ENCODE peak calls at places on chromosomes 11 and 22, in seven cellular contexts. G is adipocyte, U is adrenal gland, J is H9, B is MM.1S, D is GM23248, I is psoas muscle. V is an unnamed sample. For H3K4me1 and H3K27me3, the result is how much of the 10 kb centered on the place peaks cover.

GRCh38 chr22:38694945-38695344 is 5.8 kb downstream of the JOSD1 start:
- DNase-seq in B (no peak), U (no peak), J (no peak), D (peak), G (no peak), I (no peak), V (no peak)

GRCh38 chr11:60927600-60927999 is 3.3 kb downstream of the TMEM132A start:
- DNase-seq in D (no peak), B (no peak), U (no peak), I (no peak), G (no peak), J (no peak), V (peak)

GRCh38 chr22:44409211-44409648 is 88.8 kb downstream of the RTL6 start:
- DNase-seq in I (no peak), B (no peak), U (no peak), J (no peak), D (no peak), G (no peak), V (no peak)

GRCh38 chr11:95373241-95373640 is 142.2 kb upstream of the SESN3 start:
- DNase-seq in G (no peak), D (no peak), U (no peak), J (no peak), I (no peak), B (no peak), V (no peak)

GRCh38 chr11:7759010-7759409 is 37.7 kb downstream of the OR5P2 start:
- DNase-seq in G (no peak), I (no peak), D (no peak), B (no peak), J (no peak), U (no peak), V (no peak)

GRCh38 chr11:2367266-2368160 is 9.6 kb upstream of the CD81 start:
- DNase-seq in D (no peak), G (no peak), B (no peak), U (no peak), J (no peak), I (peak), V (no peak)

GRCh38 chr11:13831707-13832106 is 130.8 kb upstream of the SPON1 start:
- DNase-seq in G (no peak), B (no peak), I (no peak), D (no peak), U (no peak), J (no peak), V (peak)

GRCh38 chr11:131851951-131852350 is 481.5 kb downstream of the NTM start:
- DNase-seq in D (no peak), B (no peak), J (no peak), G (no peak), U (no peak), I (no peak), V (no peak)

GRCh38 chr22:47797546-47797945 is 1035.1 kb downstream of the TBC1D22A start:
- DNase-seq in B (no peak), J (no peak), G (no peak), I (no peak), U (no peak), D (no peak), V (no peak)

GRCh38 chr11:47305734-47306483 is 36.0 kb downstream of the MADD start:
- DNase-seq in I (peak), G (peak), D (no peak), B (no peak), J (no peak), U (no peak), V (peak)

GRCh38 chr11:115848080-115848479 is 343.9 kb upstream of the CADM1 start:
- DNase-seq in D (no peak), J (no peak), U (no peak), G (no peak), I (no peak), B (no peak), V (no peak)

GRCh38 chr11:11786771-11787170 is 55.0 kb upstream of the USP47 start:
- DNase-seq in U (no peak), B (peak), D (peak), I (no peak), G (peak), J (no peak), V (no peak)

GRCh38 chr22:23106906-23107367 is 34.9 kb downstream of the RSPH14 start:
- DNase-seq in D (no peak), B (no peak), G (no peak), U (no peak), J (no peak), I (no peak), V (peak)

GRCh38 chr11:12075291-12075690 is 35.1 kb upstream of the MICAL2 start:
- DNase-seq in D (no peak), I (no peak), B (no peak), G (no peak), J (no peak), U (no peak), V (no peak)

GRCh38 chr22:45602004-45602733 is 69.5 kb upstream of the ATXN10 start:
- DNase-seq in U (no peak), G (no peak), J (peak), D (no peak), B (no peak), I (no peak), V (no peak)

GRCh38 chr11:73381589-73381988 is 5.4 kb downstream of the RELT start:
- DNase-seq in G (no peak), I (peak), J (no peak), U (no peak), B (no peak), D (no peak), V (no peak)

GRCh38 chr11:10488581-10489443 is 33.7 kb downstream of the AMPD3 start:
- DNase-seq in B (peak), U (peak), D (no peak), G (no peak), J (peak), I (peak), V (peak)

GRCh38 chr11:131762346-131763110 is 392.1 kb downstream of the NTM start:
- DNase-seq in U (no peak), D (no peak), J (no peak), G (no peak), B (no peak), I (no peak), V (no peak)

GRCh38 chr22:30299322-30299721 is 10.0 kb upstream of the CASTOR1 start:
- DNase-seq in U (no peak), I (no peak), G (no peak), B (no peak), D (no peak), J (no peak), V (no peak)

GRCh38 chr11:60959445-60959844 is 7.5 kb upstream of the SLC15A3 start:
- DNase-seq in J (no peak), U (no peak), D (no peak), I (no peak), B (no peak), G (peak), V (no peak)

GRCh38 chr11:68659158-68659921 is 25.0 kb upstream of the GAL start:
- DNase-seq in G (peak), U (peak), I (peak), B (no peak), D (peak), J (peak), V (peak)

GRCh38 chr22:17970205-17970708 is 54.1 kb downstream of the MICAL3 start:
- DNase-seq in J (no peak), B (no peak), D (no peak), I (no peak), U (peak), G (peak), V (no peak)

GRCh38 chr11:119340335-119341221 is at the start of gene C1QTNF5:
- DNase-seq in U (peak), D (peak), I (peak), B (no peak), J (peak), G (peak), V (peak)

GRCh38 chr11:68825603-68826002 is 16.1 kb downstream of the CPT1A start:
- DNase-seq in G (no peak), I (no peak), B (peak), J (peak), D (no peak), U (no peak), V (peak)

GRCh38 chr11:73478737-73479347 is 102.6 kb downstream of the RELT start:
- DNase-seq in D (peak), U (no peak), I (no peak), J (peak), B (peak), G (peak), V (no peak)

GRCh38 chr11:83292709-83293435 is 6.7 kb upstream of the CCDC90B start:
- DNase-seq in G (peak), B (peak), U (peak), I (no peak), D (peak), J (peak), V (peak)

GRCh38 chr11:45662665-45663485 is 2.5 kb downstream of the CHST1 start:
- DNase-seq in B (peak), U (peak), I (no peak), D (peak), J (no peak), G (peak), V (no peak)

GRCh38 chr11:131488208-131488607 is 117.8 kb downstream of the NTM start:
- DNase-seq in G (no peak), J (no peak), U (no peak), D (no peak), I (no peak), B (no peak), V (no peak)

GRCh38 chr11:44528103-44528502 is 37.4 kb upstream of the CD82 start:
- DNase-seq in D (peak), I (no peak), B (no peak), J (no peak), G (no peak), U (no peak), V (no peak)

GRCh38 chr11:44526438-44526837 is 39.0 kb upstream of the CD82 start:
- DNase-seq in G (no peak), I (no peak), U (no peak), B (no peak), J (no peak), D (no peak), V (no peak)

GRCh38 chr11:44528581-44528980 is 36.9 kb upstream of the CD82 start:
- DNase-seq in U (no peak), G (no peak), B (no peak), D (no peak), I (no peak), J (no peak), V (no peak)

GRCh38 chr11:44525473-44526252 is 39.8 kb upstream of the CD82 start:
- DNase-seq in G (no peak), B (no peak), J (no peak), I (no peak), D (no peak), U (no peak), V (no peak)

GRCh38 chr11:44527476-44527875 is 38.0 kb upstream of the CD82 start:
- DNase-seq in G (no peak), I (no peak), J (no peak), B (no peak), U (no peak), D (peak), V (no peak)
- H3K4me1 ChIP-seq in G (under half), I (under half), J (under half), B (under half), U (under half), D (under half), V (under half)

GRCh38 chr11:62918531-62918930 is 2.6 kb downstream of the CHRM1 start:
- DNase-seq in D (peak), J (no peak), B (no peak), G (no peak), I (no peak), U (no peak), V (no peak)
- H3K27me3 ChIP-seq in D (under half), J (under half), B (half or more), G (half or more), I (under half), U (under half), V (under half)

GRCh38 chr11:35160902-35161585 is 22.1 kb downstream of the CD44 start:
- DNase-seq in D (no peak), I (no peak), G (peak), J (no peak), U (no peak), B (no peak), V (no peak)

GRCh38 chr11:35160248-35160820 is 21.4 kb downstream of the CD44 start:
- DNase-seq in J (no peak), G (peak), D (no peak), I (no peak), U (no peak), B (no peak), V (no peak)

GRCh38 chr11:35163707-35164496 is 24.9 kb downstream of the CD44 start:
- DNase-seq in G (no peak), B (peak), D (no peak), I (no peak), U (no peak), J (no peak), V (no peak)

GRCh38 chr11:35163209-35163608 is 24.2 kb downstream of the CD44 start:
- DNase-seq in U (no peak), I (no peak), D (peak), G (peak), J (no peak), B (no peak), V (no peak)

DNA sequence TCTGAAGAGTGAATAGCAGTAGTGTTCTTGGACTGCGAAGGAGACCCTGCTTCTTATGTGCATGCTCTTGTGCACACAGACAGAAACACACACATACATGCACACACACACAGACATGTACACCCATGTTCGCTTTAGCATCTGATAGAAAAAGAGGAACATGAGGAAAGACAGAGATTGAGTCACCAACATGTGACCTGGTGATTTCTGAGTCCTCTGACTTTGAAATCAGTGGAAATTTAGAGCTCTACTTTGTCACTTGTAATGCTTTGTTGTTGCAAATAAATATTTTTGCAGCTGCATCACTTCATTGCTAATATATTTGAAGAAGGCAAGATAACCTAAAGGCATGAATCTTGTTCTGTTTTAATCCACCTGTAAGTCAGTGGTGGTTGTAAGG is 23.8 kb downstream of the CD44 start:
- DNase-seq in D (peak), U (no peak), B (no peak), J (no peak), I (no peak), G (peak), V (no peak)
- H3K4me1 ChIP-seq in D (half or more), U (under half), B (half or more), J (under half), I (under half), G (half or more), V (half or more)

GRCh38 chr11:128715691-128716153 is 21.9 kb downstream of the FLI1 start:
- DNase-seq in I (no peak), U (no peak), B (no peak), J (no peak), G (peak), D (peak), V (no peak)
- H3K27me3 ChIP-seq in I (under half), U (under half), B (under half), J (under half), G (under half), D (under half), V (under half)

GRCh38 chr11:120890921-120891320 is 133.0 kb upstream of the TBCEL start:
- DNase-seq in D (no peak), J (no peak), U (no peak), I (no peak), B (no peak), G (no peak), V (no peak)

GRCh38 chr11:120894207-120894989 is 129.5 kb upstream of the TBCEL start:
- DNase-seq in J (no peak), U (no peak), D (no peak), B (no peak), G (no peak), I (no peak), V (no peak)

GRCh38 chr11:120893431-120894206 is 130.3 kb upstream of the TBCEL start:
- DNase-seq in U (no peak), B (no peak), G (no peak), I (no peak), D (no peak), J (no peak), V (no peak)
- H3K4me1 ChIP-seq in U (under half), B (under half), G (under half), I (under half), D (under half), J (under half), V (under half)

GRCh38 chr11:124751391-124751740 is 689 bp downstream of the VSIG2 start:
- DNase-seq in J (peak), I (no peak), U (no peak), G (no peak), D (no peak), B (no peak), V (no peak)

GRCh38 chr11:124752471-124753100 is 531 bp upstream of the VSIG2 start:
- DNase-seq in U (no peak), D (no peak), I (no peak), B (no peak), J (no peak), G (no peak), V (peak)

GRCh38 chr11:124753207-124753606 is 1.2 kb upstream of the VSIG2 start:
- DNase-seq in B (no peak), J (no peak), G (no peak), D (no peak), I (no peak), U (no peak), V (peak)

GRCh38 chr11:124753624-124754023 is 1.6 kb upstream of the VSIG2 start:
- DNase-seq in J (no peak), B (no peak), U (no peak), I (no peak), G (no peak), D (no peak), V (no peak)

GRCh38 chr11:124751741-124752470 is at the start of gene VSIG2:
- DNase-seq in D (no peak), U (no peak), B (no peak), J (peak), I (no peak), G (no peak), V (peak)
- H3K27me3 ChIP-seq in D (under half), U (under half), B (under half), J (half or more), I (under half), G (half or more), V (under half)

GRCh38 chr11:3781423-3781822 is 15.9 kb downstream of the NUP98 start:
- DNase-seq in D (peak), G (peak), J (no peak), B (no peak), I (no peak), U (no peak), V (no peak)

GRCh38 chr11:3782963-3783362 is 14.4 kb downstream of the NUP98 start:
- DNase-seq in I (no peak), U (no peak), J (peak), B (no peak), G (no peak), D (no peak), V (no peak)

DNA sequence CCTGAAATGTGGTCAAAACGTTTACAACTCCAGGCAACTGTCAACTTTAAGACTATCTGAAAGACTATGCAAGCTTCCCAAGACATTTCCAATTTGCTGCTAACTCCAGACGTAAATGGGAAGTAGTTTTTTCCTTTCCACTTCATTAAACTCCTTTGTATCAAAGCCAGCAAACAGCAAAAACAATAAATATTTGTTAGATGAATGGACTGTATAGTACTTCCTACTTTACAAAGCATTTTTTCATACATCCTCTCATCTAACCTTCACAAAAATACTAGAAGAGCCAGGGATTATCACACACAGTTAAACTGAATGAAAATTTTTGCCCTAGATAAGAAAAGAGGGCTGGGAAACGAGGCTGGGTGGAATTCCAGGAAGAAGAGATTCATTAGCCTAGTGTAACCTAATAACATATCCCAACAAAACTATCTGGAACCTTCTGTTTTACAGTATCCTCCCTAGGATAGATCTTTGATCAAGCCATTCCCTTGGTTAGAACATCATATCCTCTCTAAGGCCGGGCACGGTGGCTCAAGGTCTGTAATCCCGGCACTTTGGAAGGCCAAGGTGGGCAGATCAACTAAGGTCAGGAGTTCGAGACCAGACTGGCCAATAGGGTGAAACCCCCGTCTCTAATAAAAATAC is 10.4 kb downstream of the NUP98 start:
- DNase-seq in B (no peak), D (peak), J (no peak), I (no peak), G (no peak), U (no peak), V (no peak)
- H3K4me1 ChIP-seq in B (under half), D (under half), J (under half), I (under half), G (under half), U (under half), V (under half)